ENCODE peak calls at places on chromosomes 1 and 21, in nine cellular contexts. Z is activated CD8-positive, alpha-beta memory T cell treated with anti-CD3 and anti-CD28 coated beads, Interleukin-2, amount 10 ng/mL, durations not matched to agents 7 days and 5 days; R is IMR-90; U is activated CD4-positive, alpha-beta T cell treated with anti-CD3 and anti-CD28 coated beads for 36 hours; N is right cardiac atrium; X is stimulated activated naive CD8-positive, alpha-beta T cell treated with anti-CD3 and anti-CD28 coated beads, Interleukin-15, Interleukin-2, amounts not matched to agents 100 U/mL and 50 U/mL, for 24 hours; F is pancreas; A is activated T-cell treated with anti-CD3 and anti-CD28 coated beads, Interleukin-2, amount 50 U/mL, for 4 hours; E is effector memory CD8-positive, alpha-beta T cell. P is an unnamed sample.

GRCh38 chr1:168513656-168514404 is 30.0 kb downstream of the XCL2 start:
- ATAC-seq in X (no peak), F (no peak), Z (peak), E (peak), N (peak), R (no peak), A (no peak), U (peak), P (peak)

GRCh38 chr1:38551908-38552307 is 307.7 kb downstream of the RRAGC start:
- ATAC-seq in U (no peak), X (no peak), F (no peak), E (no peak), N (no peak), A (no peak), R (no peak), Z (no peak), P (no peak)

GRCh38 chr1:94355485-94355980 is 62.7 kb upstream of the ABCD3 start:
- ATAC-seq in Z (no peak), R (no peak), X (no peak), F (no peak), A (no peak), U (no peak), E (no peak), N (no peak), P (no peak)

GRCh38 chr1:230308039-230308438 is 118.1 kb downstream of the PGBD5 start:
- ATAC-seq in A (no peak), Z (no peak), E (no peak), F (peak), U (no peak), X (no peak), N (peak), R (no peak), P (no peak)

GRCh38 chr21:33441489-33442477 is 38.0 kb downstream of the TMEM50B start:
- ATAC-seq in A (no peak), R (peak), E (no peak), Z (no peak), N (peak), U (no peak), F (peak), X (peak), P (no peak)

GRCh38 chr1:226371049-226371694 is 36.7 kb downstream of the PARP1 start:
- ATAC-seq in A (no peak), U (no peak), F (no peak), E (no peak), R (no peak), N (peak), Z (no peak), X (no peak), P (no peak)

GRCh38 chr1:201511925-201512539 is 5.1 kb upstream of the CSRP1 start:
- ATAC-seq in A (no peak), X (no peak), E (no peak), R (peak), F (peak), Z (no peak), N (peak), U (no peak), P (no peak)

GRCh38 chr1:98991127-98992003 is 13.3 kb downstream of the PLPPR5 start:
- ATAC-seq in U (peak), A (peak), N (no peak), Z (no peak), E (peak), R (peak), X (peak), F (peak), P (peak)

GRCh38 chr1:221174598-221174997 is 295.4 kb downstream of the HLX start:
- ATAC-seq in U (no peak), F (peak), R (no peak), Z (no peak), A (no peak), E (no peak), N (peak), X (no peak), P (no peak)

GRCh38 chr21:44816761-44817505 is 929 bp downstream of the SUMO3 start:
- ATAC-seq in X (no peak), U (no peak), N (peak), R (no peak), A (no peak), F (no peak), E (no peak), Z (no peak), P (no peak)

GRCh38 chr1:173395762-173396161 is 81.4 kb upstream of the PRDX6 start:
- ATAC-seq in X (no peak), U (no peak), N (no peak), A (no peak), R (no peak), E (no peak), Z (no peak), F (no peak), P (no peak)

GRCh38 chr1:18480315-18481189 is at the start of gene KLHDC7A:
- ATAC-seq in F (peak), E (no peak), N (peak), X (no peak), Z (no peak), U (no peak), A (no peak), R (no peak), P (no peak)

GRCh38 chr1:36731226-36732037 is 248.7 kb upstream of the CSF3R start:
- ATAC-seq in N (no peak), U (no peak), E (no peak), R (no peak), A (no peak), F (no peak), X (no peak), Z (no peak), P (no peak)

GRCh38 chr21:27566521-27566920 is 599.6 kb upstream of the ADAMTS5 start:
- ATAC-seq in A (no peak), F (no peak), X (no peak), N (no peak), Z (no peak), E (no peak), U (no peak), R (no peak), P (no peak)

GRCh38 chr1:53089478-53090226 is 27.6 kb downstream of the PODN start:
- ATAC-seq in F (peak), X (no peak), R (peak), A (no peak), Z (no peak), U (no peak), N (no peak), E (no peak), P (no peak)

GRCh38 chr1:92843046-92843423 is 11.2 kb downstream of the RPL5 start:
- ATAC-seq in E (no peak), N (no peak), A (no peak), R (no peak), X (no peak), F (no peak), Z (no peak), U (no peak), P (no peak)

GRCh38 chr1:101290119-101290921 is 53.5 kb downstream of the S1PR1 start:
- ATAC-seq in R (no peak), U (peak), E (no peak), Z (peak), A (no peak), N (no peak), X (no peak), F (no peak), P (peak)

GRCh38 chr1:94309216-94309615 is 71.8 kb upstream of the ARHGAP29 start:
- ATAC-seq in R (no peak), A (no peak), E (no peak), F (no peak), Z (no peak), X (no peak), N (no peak), U (no peak), P (no peak)

GRCh38 chr1:94603663-94604062 is 62.1 kb upstream of the F3 start:
- ATAC-seq in R (no peak), N (no peak), F (no peak), Z (no peak), A (no peak), E (no peak), U (no peak), X (no peak), P (no peak)

GRCh38 chr1:186094170-186094569 is 280.9 kb downstream of the TPR start:
- ATAC-seq in X (no peak), N (peak), R (peak), F (no peak), A (no peak), Z (no peak), U (no peak), E (no peak), P (no peak)

GRCh38 chr1:200302893-200303250 is 107.0 kb downstream of the ZNF281 start:
- ATAC-seq in A (no peak), E (no peak), F (peak), N (peak), U (no peak), X (no peak), Z (no peak), R (peak), P (no peak)

GRCh38 chr21:22609802-22610201 is 1611.6 kb downstream of the NCAM2 start:
- ATAC-seq in U (no peak), A (no peak), N (no peak), R (no peak), F (no peak), Z (no peak), X (no peak), E (no peak), P (no peak)

GRCh38 chr21:32918467-32919140 is 107.1 kb upstream of the OLIG2 start:
- ATAC-seq in F (no peak), A (no peak), Z (no peak), U (no peak), R (no peak), N (no peak), E (no peak), X (no peak), P (no peak)

GRCh38 chr1:99737016-99737415 is 29.4 kb downstream of the FRRS1 start:
- ATAC-seq in N (peak), X (peak), A (no peak), F (peak), U (peak), R (peak), E (no peak), Z (no peak), P (no peak)

GRCh38 chr1:186722711-186723309 is 42.6 kb upstream of the PTGS2 start:
- ATAC-seq in A (no peak), N (no peak), X (no peak), R (peak), Z (no peak), F (no peak), U (peak), E (no peak), P (no peak)

GRCh38 chr1:40898434-40898900 is 36.3 kb upstream of the CITED4 start:
- ATAC-seq in E (no peak), A (no peak), F (peak), R (peak), U (no peak), N (peak), Z (no peak), X (no peak), P (no peak)

GRCh38 chr1:227318003-227318851 is at the start of gene CDC42BPA:
- ATAC-seq in E (peak), F (peak), A (peak), R (peak), Z (peak), U (peak), N (peak), X (peak), P (peak)

GRCh38 chr1:115189814-115190541 is 100.7 kb upstream of the TSPAN2 start:
- ATAC-seq in Z (no peak), E (no peak), X (no peak), A (no peak), F (peak), R (peak), N (peak), U (no peak), P (no peak)

GRCh38 chr1:232713785-232714184 is 83.9 kb upstream of the SIPA1L2 start:
- ATAC-seq in N (no peak), E (no peak), X (no peak), U (no peak), A (no peak), R (no peak), F (no peak), Z (no peak), P (no peak)

GRCh38 chr1:200306954-200307754 is 102.7 kb downstream of the ZNF281 start:
- ATAC-seq in X (peak), A (no peak), N (no peak), U (no peak), Z (no peak), R (peak), F (peak), E (peak), P (no peak)

GRCh38 chr1:70945266-70945665 is 102.3 kb downstream of the PTGER3 start:
- ATAC-seq in U (no peak), N (no peak), X (no peak), Z (no peak), A (no peak), F (peak), E (no peak), R (no peak), P (no peak)

GRCh38 chr1:9689971-9690381 is 38.4 kb downstream of the PIK3CD start:
- ATAC-seq in A (peak), N (no peak), F (peak), Z (no peak), R (peak), U (no peak), E (no peak), X (no peak), P (no peak)